ENCODE peak calls at places on chromosomes 2 and 18, in ten cellular contexts. B is activated T-cell treated with anti-CD3 and anti-CD28 coated beads for 4 hours, E is KG1, I is right lobe of liver, J is T-helper 9 cell, H is OCI-M1, N is left ventricle myocardium inferior, Z is activated T-helper 1 cell treated with Interleukin-2 at 50 U/mL for 16 hours, V is iris pigment epithelial cell, R is T-cell. M is an unnamed sample.
A peak's percentile ranks its signal among the peaks of the same experiment; 100 is the strongest.

GRCh38 chr2:142307086-142307485 is 176.3 kb upstream of the LRP1B start:
- DNase-seq in N (no peak), R (no peak), J (no peak), H (no peak), B (no peak), V (no peak), I (no peak), E (no peak), Z (no peak), M (no peak)

GRCh38 chr18:12011962-12012549 is 30.7 kb downstream of the IMPA2 start:
- DNase-seq in B (no peak), J (no peak), Z (no peak), N (peak; percentile 40), H (no peak), E (no peak), I (no peak), V (peak; percentile 77), R (no peak), M (no peak)

GRCh38 chr18:49973592-49973991 is 160.3 kb upstream of the ACAA2 start:
- DNase-seq in I (no peak), N (no peak), R (no peak), V (no peak), Z (no peak), B (no peak), J (no peak), E (no peak), H (no peak), M (no peak)

GRCh38 chr2:231191896-231192872 is 6.2 kb upstream of the ARMC9 start:
- DNase-seq in N (peak; percentile 72), B (no peak), R (no peak), Z (no peak), H (peak; percentile 83), V (peak; percentile 84), J (no peak), I (peak; percentile 67), E (no peak), M (no peak)

GRCh38 chr18:69948919-69949537 is 1.4 kb upstream of the CD226 start:
- DNase-seq in R (no peak), E (no peak), B (no peak), Z (no peak), H (no peak), J (no peak), V (no peak), I (no peak), N (peak; percentile 24), M (peak; percentile 46)

GRCh38 chr2:98058191-98058975 is 28.6 kb upstream of the VWA3B start:
- DNase-seq in R (no peak), H (no peak), B (no peak), Z (no peak), J (no peak), I (no peak), E (no peak), N (no peak), V (no peak), M (no peak)

GRCh38 chr18:361100-361732 is 93.4 kb upstream of the THOC1 start:
- DNase-seq in R (no peak), N (no peak), H (no peak), B (no peak), V (no peak), J (no peak), I (no peak), Z (no peak), E (no peak), M (no peak)

GRCh38 chr2:178279142-178279541 is 84.8 kb downstream of the OSBPL6 start:
- DNase-seq in B (no peak), R (no peak), N (no peak), Z (no peak), E (no peak), H (peak; percentile 35), V (peak; percentile 95), J (no peak), I (no peak), M (no peak)

GRCh38 chr2:197028230-197028629 is 101.7 kb upstream of the PGAP1 start:
- DNase-seq in B (no peak), E (no peak), J (no peak), I (no peak), R (no peak), H (no peak), V (peak; percentile 90), Z (no peak), N (no peak), M (no peak)

GRCh38 chr2:14016289-14016955 is 616.1 kb upstream of the LRATD1 start:
- DNase-seq in V (peak; percentile 22), Z (no peak), H (no peak), N (no peak), J (no peak), R (no peak), B (no peak), E (no peak), I (no peak), M (no peak)

GRCh38 chr2:46127176-46127575 is 170.0 kb upstream of the EPAS1 start:
- DNase-seq in Z (no peak), H (no peak), J (no peak), E (no peak), I (no peak), R (no peak), B (no peak), V (no peak), N (no peak), M (no peak)

GRCh38 chr2:118854507-118855300 is 7.3 kb upstream of the EN1 start:
- DNase-seq in V (no peak), J (no peak), N (no peak), Z (no peak), R (no peak), I (no peak), B (no peak), E (no peak), H (no peak), M (peak; percentile 38)

GRCh38 chr18:48059363-48060109 is 129.1 kb upstream of the SMAD2 start:
- DNase-seq in J (no peak), H (no peak), R (no peak), I (no peak), Z (no peak), E (no peak), B (no peak), V (no peak), N (no peak), M (no peak)

GRCh38 chr2:66574701-66575624 is 140.0 kb downstream of the MEIS1 start:
- DNase-seq in J (no peak), N (peak; percentile 26), Z (no peak), B (no peak), R (no peak), E (no peak), I (peak; percentile 65), H (peak; percentile 59), V (peak; percentile 74), M (peak; percentile 35)

GRCh38 chr18:50820901-50821520 is 1.2 kb upstream of the MRO start:
- DNase-seq in J (no peak), I (no peak), E (peak; percentile 52), N (no peak), V (no peak), B (no peak), R (no peak), H (peak; percentile 55), Z (no peak), M (no peak)

GRCh38 chr2:71606244-71606643 is 152.9 kb downstream of the DYSF start:
- DNase-seq in V (no peak), Z (no peak), N (no peak), R (no peak), J (no peak), I (peak; percentile 28), H (peak; percentile 55), B (no peak), E (no peak), M (no peak)

GRCh38 chr18:6627621-6628020 is 101.9 kb upstream of the ARHGAP28 start:
- DNase-seq in N (no peak), R (no peak), E (no peak), J (no peak), Z (no peak), V (peak; percentile 31), H (no peak), I (no peak), B (no peak), M (no peak)

GRCh38 chr2:39851251-39851650 is 72.2 kb upstream of the THUMPD2 start:
- DNase-seq in E (no peak), V (no peak), B (no peak), N (no peak), R (no peak), I (no peak), H (no peak), J (no peak), Z (no peak), M (no peak)

GRCh38 chr2:191710411-191710900 is 32.5 kb downstream of the NABP1 start:
- DNase-seq in E (no peak), V (peak; percentile 80), N (no peak), J (no peak), H (no peak), I (no peak), B (no peak), Z (no peak), R (no peak), M (no peak)

GRCh38 chr2:30178618-30179404 is 32.0 kb downstream of the YPEL5 start:
- DNase-seq in E (no peak), H (no peak), I (no peak), B (no peak), N (peak; percentile 49), Z (no peak), J (no peak), R (no peak), V (peak; percentile 67), M (no peak)

GRCh38 chr2:46876741-46877384 is 38.7 kb downstream of the MCFD2 start:
- DNase-seq in J (no peak), H (peak; percentile 83), Z (no peak), N (peak; percentile 47), E (peak; percentile 41), B (no peak), I (peak; percentile 56), V (peak; percentile 78), R (no peak), M (no peak)

GRCh38 chr2:217530399-217531100 is 472.2 kb downstream of the TNS1 start:
- DNase-seq in J (no peak), I (peak; percentile 73), N (peak; percentile 39), B (no peak), Z (no peak), R (no peak), H (no peak), E (no peak), V (no peak), M (no peak)

GRCh38 chr2:240395448-240395847 is 40.0 kb upstream of the GPC1 start:
- DNase-seq in Z (no peak), V (no peak), H (no peak), N (no peak), B (no peak), R (no peak), J (no peak), I (no peak), E (no peak), M (no peak)

GRCh38 chr2:133411857-133412256 is 156.4 kb downstream of the NCKAP5 start:
- DNase-seq in R (no peak), V (no peak), H (no peak), E (no peak), I (no peak), J (no peak), Z (no peak), B (no peak), N (no peak), M (no peak)

GRCh38 chr2:8679827-8680731 is 1.8 kb upstream of the ID2 start:
- DNase-seq in Z (no peak), I (peak; percentile 95), E (no peak), R (no peak), N (peak; percentile 42), J (no peak), V (peak; percentile 22), B (no peak), H (peak; percentile 54), M (no peak)

M was measured in GM13976.